ENCODE peak calls at places on chromosome 19, in seven cellular contexts. W is IMR-90, D is mesendoderm, Q is H1, B is mesenchymal stem cell, O is trophoblast cell, J is H9. I is an unnamed sample.

GRCh38 chr19:28563964-28564914 is 648.7 kb downstream of the UQCRFS1 start:
- DNase-seq in W (no peak), D (no peak), Q (no peak), B (no peak), O (no peak), J (no peak), I (no peak)

GRCh38 chr19:55927991-55928390 is 4.1 kb downstream of the NLRP13 start:
- DNase-seq in W (no peak), D (no peak), Q (no peak), B (no peak), O (no peak), J (no peak), I (no peak)

GRCh38 chr19:10112895-10113591 is 1.6 kb downstream of the P2RY11 start:
- DNase-seq in W (no peak), D (peak; percentile 78), Q (no peak), B (no peak), O (peak; percentile 37), J (peak; percentile 87), I (no peak)

GRCh38 chr19:7887408-7888144 is 734 bp upstream of the LRRC8E start:
- DNase-seq in W (no peak), D (no peak), Q (no peak), B (no peak), O (no peak), J (peak; percentile 65), I (no peak)

GRCh38 chr19:418761-419632 is 10.1 kb upstream of the C2CD4C start:
- DNase-seq in W (no peak), D (no peak), Q (no peak), B (no peak), O (no peak), J (no peak), I (no peak)

GRCh38 chr19:11382898-11383705 is 1.0 kb downstream of the EPOR start:
- DNase-seq in W (no peak), D (peak; percentile 87), Q (no peak), B (peak; percentile 65), O (peak; percentile 73), J (peak; percentile 87), I (no peak)

GRCh38 chr19:13079542-13079986 is 23.1 kb downstream of the LYL1 start:
- DNase-seq in W (peak; percentile 50), D (no peak), Q (no peak), B (no peak), O (no peak), J (no peak), I (no peak)

GRCh38 chr19:41537789-41538188 is 38.2 kb upstream of the CEACAM21 start:
- DNase-seq in W (peak; percentile 22), D (peak; percentile 16), Q (no peak), B (peak; percentile 10), O (no peak), J (no peak), I (no peak)

GRCh38 chr19:55086730-55087541 is 11.3 kb downstream of the EPS8L1 start:
- DNase-seq in W (peak; percentile 91), D (peak; percentile 98), Q (peak; percentile 88), B (peak; percentile 97), O (peak; percentile 57), J (peak; percentile 98), I (peak; percentile 99)

GRCh38 chr19:35355851-35356460 is 2.3 kb upstream of the FFAR3 start:
- DNase-seq in W (no peak), D (no peak), Q (no peak), B (peak; percentile 12), O (no peak), J (no peak), I (no peak)

GRCh38 chr19:39303373-39304184 is 7.4 kb downstream of the IFNL1 start:
- DNase-seq in W (no peak), D (peak; percentile 91), Q (no peak), B (no peak), O (peak; percentile 60), J (peak; percentile 75), I (no peak)

GRCh38 chr19:12946092-12946845 is 607 bp downstream of the RAD23A start:
- DNase-seq in W (peak; percentile 80), D (peak; percentile 96), Q (peak; percentile 68), B (peak; percentile 88), O (peak; percentile 72), J (peak; percentile 87), I (peak; percentile 73)

GRCh38 chr19:11421607-11422098 is 2.5 kb upstream of the RGL3 start:
- DNase-seq in W (no peak), D (peak; percentile 83), Q (peak; percentile 70), B (no peak), O (peak; percentile 45), J (peak; percentile 92), I (no peak)

GRCh38 chr19:57708641-57709354 is at the start of gene ZNF154:
- DNase-seq in W (peak; percentile 67), D (peak; percentile 97), Q (peak; percentile 65), B (peak; percentile 86), O (no peak), J (peak; percentile 91), I (peak; percentile 77)

GRCh38 chr19:49546825-49547565 is 19.2 kb downstream of the RCN3 start:
- DNase-seq in W (peak; percentile 89), D (peak; percentile 92), Q (peak; percentile 47), B (peak; percentile 93), O (peak; percentile 82), J (peak; percentile 78), I (peak; percentile 93)

GRCh38 chr19:11551603-11552235 is 7.3 kb downstream of the ELOF1 start:
- DNase-seq in W (no peak), D (peak; percentile 65), Q (no peak), B (no peak), O (no peak), J (peak; percentile 73), I (no peak)

GRCh38 chr19:36771275-36772231 is 1.1 kb downstream of the ZNF850 start:
- DNase-seq in W (peak; percentile 87), D (peak; percentile 95), Q (peak; percentile 85), B (peak; percentile 92), O (peak; percentile 92), J (peak; percentile 84), I (peak; percentile 43)
- H3K18ac ChIP-seq in W (no peak overlapping the region), D (no peak overlapping the region), Q (peak overlapping the region; percentile 44), B (peak overlapping the region; percentile 14), O (no peak overlapping the region), J (peak overlapping the region; percentile 78), I (peak overlapping the region; percentile 46)

DNA sequence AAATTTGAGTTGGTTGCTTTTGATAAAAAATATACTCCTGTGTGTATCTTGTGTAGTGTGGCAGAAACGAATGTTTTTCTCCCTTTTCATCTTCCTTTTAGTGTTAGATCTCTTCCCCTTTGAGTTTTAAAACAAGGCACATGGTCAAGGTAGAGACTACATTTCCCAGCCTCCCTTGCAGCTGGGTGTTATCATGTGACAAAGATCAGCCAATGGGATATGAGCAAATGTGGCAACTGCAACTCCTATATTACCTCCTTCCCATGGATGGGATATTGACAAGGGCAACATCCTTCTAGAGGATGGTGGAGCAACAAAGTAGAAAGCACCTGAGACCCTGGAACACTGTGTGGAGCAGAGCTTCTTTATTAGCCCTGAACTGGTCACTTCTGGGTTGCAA is 42.4 kb downstream of the ADGRE3 start:
- DNase-seq in W (peak; percentile 15), D (peak; percentile 41), Q (no peak), B (peak; percentile 1), O (peak; percentile 3), J (peak; percentile 68), I (no peak)
- H3K18ac ChIP-seq in W (no peak overlapping the region), D (no peak overlapping the region), Q (no peak overlapping the region), B (no peak overlapping the region), O (no peak overlapping the region), J (no peak overlapping the region), I (no peak overlapping the region)

DNA sequence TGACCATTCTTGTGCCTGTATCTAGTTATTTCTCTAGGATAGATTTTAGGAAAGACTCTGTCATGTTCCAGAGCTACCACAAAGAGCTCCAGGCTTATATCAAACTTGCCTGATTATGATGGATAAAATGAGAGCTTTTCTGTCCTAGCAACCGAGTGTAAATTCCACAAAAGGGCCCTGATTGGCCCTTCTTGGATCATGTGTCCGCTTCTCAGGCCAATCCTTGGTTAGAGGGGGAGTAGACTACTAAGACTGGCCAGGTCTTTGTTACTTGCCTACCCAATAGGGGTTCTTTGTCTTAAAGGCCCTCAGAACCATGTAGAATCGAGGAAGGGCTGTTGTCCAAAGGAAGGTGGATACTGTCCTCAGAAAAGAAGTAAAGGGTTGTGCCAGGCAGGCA is 2.4 kb downstream of the DHX34 start:
- DNase-seq in W (peak; percentile 27), D (peak; percentile 69), Q (no peak), B (peak; percentile 53), O (no peak), J (peak; percentile 64), I (no peak)
- H3K18ac ChIP-seq in W (no peak overlapping the region), D (no peak overlapping the region), Q (no peak overlapping the region), B (no peak overlapping the region), O (no peak overlapping the region), J (no peak overlapping the region), I (no peak overlapping the region)

GRCh38 chr19:32831611-32832010 is 38.0 kb downstream of the SLC7A9 start:
- DNase-seq in W (no peak), D (no peak), Q (no peak), B (no peak), O (no peak), J (no peak), I (no peak)

GRCh38 chr19:32829345-32829896 is 40.1 kb downstream of the SLC7A9 start:
- DNase-seq in W (no peak), D (no peak), Q (no peak), B (no peak), O (no peak), J (no peak), I (no peak)

GRCh38 chr19:32828139-32828538 is 41.4 kb downstream of the SLC7A9 start:
- DNase-seq in W (no peak), D (peak; percentile 62), Q (no peak), B (no peak), O (no peak), J (no peak), I (no peak)

GRCh38 chr19:32830231-32831014 is 39.1 kb downstream of the SLC7A9 start:
- DNase-seq in W (peak; percentile 55), D (no peak), Q (no peak), B (peak; percentile 66), O (peak; percentile 37), J (no peak), I (no peak)

GRCh38 chr19:32828643-32829344 is 40.8 kb downstream of the SLC7A9 start:
- DNase-seq in W (no peak), D (no peak), Q (no peak), B (no peak), O (no peak), J (no peak), I (no peak)
- H3K18ac ChIP-seq in W (no peak overlapping the region), D (peak overlapping the region; percentile 1), Q (no peak overlapping the region), B (no peak overlapping the region), O (no peak overlapping the region), J (no peak overlapping the region), I (peak overlapping the region; percentile 33)

I was measured in neuronal stem cell.